ENCODE peak calls at places on chromosomes 3 and 15, in five cellular contexts. H, K, O, Z and T are unnamed samples.
A peak's percentile ranks its signal among the peaks of the same experiment; 100 is the strongest.

GRCh38 chr3:139312959-139313358 is 30.9 kb upstream of the MRPS22 start:
- DNase-seq in H (peak; percentile 50), K (no peak), O (peak; percentile 57), Z (no peak), T (peak; percentile 72)

GRCh38 chr15:43552261-43552660 is 34.9 kb downstream of the MAP1A start:
- DNase-seq in H (no peak), K (no peak), O (no peak), Z (no peak), T (no peak)

GRCh38 chr15:41564286-41564959 is 5.4 kb downstream of the TYRO3 start:
- DNase-seq in H (no peak), K (peak; percentile 84), O (peak; percentile 73), Z (peak; percentile 67), T (peak; percentile 93)

GRCh38 chr15:58332676-58333400 is 99.0 kb upstream of the LIPC start:
- DNase-seq in H (peak; percentile 93), K (no peak), O (peak; percentile 95), Z (no peak), T (peak; percentile 24)

GRCh38 chr3:197023241-197023997 is 6.2 kb downstream of the MELTF start:
- DNase-seq in H (no peak), K (no peak), O (no peak), Z (no peak), T (no peak)

GRCh38 chr3:9934235-9934621 is 594 bp downstream of the CRELD1 start:
- DNase-seq in H (no peak), K (no peak), O (no peak), Z (no peak), T (no peak)

GRCh38 chr3:105878061-105878460 is 9.2 kb upstream of the CBLB start:
- DNase-seq in H (peak; percentile 77), K (no peak), O (no peak), Z (no peak), T (no peak)

GRCh38 chr3:126019683-126020082 is 50.7 kb downstream of the ROPN1B start:
- DNase-seq in H (no peak), K (peak; percentile 15), O (no peak), Z (no peak), T (no peak)

GRCh38 chr3:126340081-126340511 is 17.1 kb downstream of the KLF15 start:
- DNase-seq in H (no peak), K (no peak), O (no peak), Z (no peak), T (no peak)

GRCh38 chr15:40594429-40594836 is 384 bp downstream of the KNL1 start:
- DNase-seq in H (peak; percentile 16), K (peak; percentile 69), O (peak; percentile 76), Z (no peak), T (no peak)

GRCh38 chr3:144643778-144644191 is 672.2 kb downstream of the DIPK2A start:
- DNase-seq in H (peak; percentile 61), K (no peak), O (no peak), Z (no peak), T (no peak)

GRCh38 chr15:33107950-33108349 is 86.6 kb downstream of the FMN1 start:
- DNase-seq in H (peak; percentile 54), K (no peak), O (no peak), Z (no peak), T (no peak)

GRCh38 chr15:39704684-39705083 is 78.0 kb downstream of the FSIP1 start:
- DNase-seq in H (peak; percentile 31), K (no peak), O (peak; percentile 34), Z (no peak), T (peak; percentile 64)

GRCh38 chr15:77698481-77698880 is 65.8 kb upstream of the LINGO1 start:
- DNase-seq in H (no peak), K (no peak), O (no peak), Z (no peak), T (no peak)

GRCh38 chr3:81666502-81667121 is 94.8 kb downstream of the GBE1 start:
- DNase-seq in H (peak; percentile 41), K (no peak), O (peak; percentile 40), Z (no peak), T (no peak)

GRCh38 chr15:83734487-83734886 is 80.6 kb downstream of the ADAMTSL3 start:
- DNase-seq in H (no peak), K (peak; percentile 35), O (no peak), Z (no peak), T (peak; percentile 69)

GRCh38 chr3:116863842-116864626 is 154.5 kb downstream of the TUSC7 start:
- DNase-seq in H (peak; percentile 64), K (peak; percentile 67), O (peak; percentile 78), Z (peak; percentile 56), T (peak; percentile 80)

GRCh38 chr15:70438776-70439175 is 324.6 kb downstream of the UACA start:
- DNase-seq in H (no peak), K (no peak), O (no peak), Z (no peak), T (no peak)

GRCh38 chr3:88203537-88204143 is 53.9 kb downstream of the C3orf38 start:
- DNase-seq in H (peak; percentile 67), K (peak; percentile 66), O (peak; percentile 70), Z (peak; percentile 63), T (peak; percentile 68)

GRCh38 chr3:23884481-23884880 is 32.3 kb downstream of the NKIRAS1 start:
- DNase-seq in H (no peak), K (no peak), O (no peak), Z (no peak), T (peak; percentile 50)

GRCh38 chr15:85149460-85150129 is 167.9 kb downstream of the PDE8A start:
- DNase-seq in H (no peak), K (no peak), O (no peak), Z (no peak), T (no peak)

GRCh38 chr15:85457392-85457968 is 77.1 kb downstream of the AKAP13 start:
- DNase-seq in H (no peak), K (no peak), O (peak; percentile 86), Z (no peak), T (no peak)

GRCh38 chr3:141078200-141078599 is 27.1 kb downstream of the SPSB4 start:
- DNase-seq in H (no peak), K (no peak), O (no peak), Z (no peak), T (no peak)

GRCh38 chr3:131091768-131092167 is 65.1 kb downstream of the NEK11 start:
- DNase-seq in H (peak; percentile 30), K (no peak), O (no peak), Z (no peak), T (peak; percentile 75)

GRCh38 chr15:39300451-39301153 is 280.3 kb upstream of the THBS1 start:
- DNase-seq in H (peak; percentile 66), K (no peak), O (peak; percentile 69), Z (no peak), T (peak; percentile 81)

GRCh38 chr3:43389388-43390254 is 103.3 kb downstream of the SNRK start:
- DNase-seq in H (peak; percentile 88), K (no peak), O (peak; percentile 93), Z (no peak), T (no peak)

GRCh38 chr3:143975549-143976152 is 4.0 kb downstream of the DIPK2A start:
- DNase-seq in H (peak; percentile 81), K (no peak), O (peak; percentile 69), Z (peak; percentile 12), T (peak; percentile 29)

GRCh38 chr15:100107151-100107550 is 234.6 kb downstream of the ADAMTS17 start:
- DNase-seq in H (no peak), K (no peak), O (no peak), Z (no peak), T (no peak)

GRCh38 chr3:46997453-46998091 is 18.1 kb downstream of the NBEAL2 start:
- DNase-seq in H (no peak), K (no peak), O (no peak), Z (no peak), T (no peak)

GRCh38 chr3:133964547-133964946 is 65.2 kb downstream of the SLCO2A1 start:
- DNase-seq in H (no peak), K (no peak), O (no peak), Z (no peak), T (peak; percentile 42)

GRCh38 chr3:58683001-58683845 is 16.6 kb upstream of the FAM3D start:
- DNase-seq in H (peak; percentile 61), K (no peak), O (peak; percentile 56), Z (no peak), T (peak; percentile 26)

GRCh38 chr3:181726351-181727121 is 14.8 kb downstream of the SOX2 start:
- DNase-seq in H (no peak), K (peak; percentile 81), O (no peak), Z (peak; percentile 80), T (peak; percentile 75)

GRCh38 chr15:31265090-31265870 is 61.4 kb upstream of the KLF13 start:
- DNase-seq in H (no peak), K (peak; percentile 20), O (no peak), Z (no peak), T (no peak)

GRCh38 chr3:15050405-15051092 is 14.6 kb downstream of the MRPS25 start:
- DNase-seq in H (no peak), K (no peak), O (no peak), Z (no peak), T (no peak)

GRCh38 chr3:122356402-122356801 is 26.6 kb downstream of the MIX23 start:
- DNase-seq in H (peak; percentile 54), K (peak; percentile 46), O (peak; percentile 27), Z (peak; percentile 6), T (peak; percentile 78)

DNA sequence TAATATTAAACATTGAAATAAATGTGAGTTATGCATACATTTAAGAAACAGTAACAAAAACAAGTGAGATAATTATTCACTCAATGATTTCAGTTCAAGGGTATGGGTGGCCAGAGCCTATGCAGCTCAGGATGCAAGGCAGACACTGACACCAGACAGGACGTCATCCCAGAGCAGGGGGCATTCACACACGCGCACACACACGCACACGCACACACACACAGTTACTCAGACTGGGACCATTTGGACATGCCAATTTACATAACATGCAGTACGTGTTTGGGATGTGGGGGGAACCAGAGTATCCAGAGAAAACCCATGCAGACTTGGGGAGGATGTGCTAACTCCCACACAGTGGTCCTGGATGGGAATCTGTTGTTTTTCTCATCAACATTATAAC is 24.9 kb downstream of the CD200 start:
- DNase-seq in H (no peak), K (no peak), O (no peak), Z (no peak), T (no peak)
- H2BK15ac ChIP-seq in H (no peak overlapping the region), K (no peak overlapping the region), O (no peak overlapping the region), Z (no peak overlapping the region), T (no peak overlapping the region)

DNA sequence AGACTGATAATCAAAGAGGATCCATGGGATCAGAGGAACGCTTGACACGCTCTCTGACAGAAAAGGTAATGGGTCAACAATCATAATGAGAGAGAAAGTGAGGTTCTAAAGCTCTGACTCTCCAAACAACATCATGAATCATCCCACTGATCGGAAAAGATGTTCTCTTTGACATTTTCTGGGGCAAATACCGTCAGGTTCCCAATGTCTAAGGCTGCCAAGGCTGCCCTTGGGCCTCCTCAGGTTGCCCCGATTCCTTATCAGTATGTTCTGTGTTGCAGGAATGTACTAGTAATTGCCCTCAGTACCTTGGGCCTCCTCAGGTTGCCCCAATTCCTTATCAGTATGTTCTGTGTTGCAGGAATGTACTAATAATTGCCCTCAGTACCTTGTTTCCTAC is 60.9 kb downstream of the NPTN start:
- DNase-seq in H (no peak), K (no peak), O (no peak), Z (no peak), T (no peak)
- H3K18ac ChIP-seq in H (no peak overlapping the region), K (no peak overlapping the region), O (no peak overlapping the region), Z (no peak overlapping the region), T (no peak overlapping the region)

GRCh38 chr3:51384145-51384729 is 854 bp upstream of the MANF start:
- DNase-seq in H (no peak), K (no peak), O (no peak), Z (no peak), T (peak; percentile 31)
- H2BK15ac ChIP-seq in H (no peak overlapping the region), K (no peak overlapping the region), O (peak overlapping the region; percentile 49), Z (peak overlapping the region; percentile 12), T (no peak overlapping the region)

GRCh38 chr15:74244818-74245341 is 8.8 kb downstream of the CCDC33 start:
- DNase-seq in H (no peak), K (no peak), O (no peak), Z (no peak), T (no peak)
- H3K18ac ChIP-seq in H (no peak overlapping the region), K (no peak overlapping the region), O (no peak overlapping the region), Z (peak overlapping the region; percentile 77), T (no peak overlapping the region)